ENCODE peak calls at places on chromosome 13, in seven cellular contexts. X, R, V, F, S, Y and L are unnamed samples.

GRCh38 chr13:40801255-40802217 is 12.1 kb downstream of the SLC25A15 start:
- DNase-seq in X (no peak), R (no peak), V (no peak), F (no peak), S (no peak), Y (no peak), L (no peak)

GRCh38 chr13:46321494-46322225 is 65.4 kb downstream of the RUBCNL start:
- DNase-seq in X (peak; percentile 64), R (peak; percentile 36), V (peak; percentile 56), F (peak; percentile 72), S (no peak), Y (peak; percentile 80), L (no peak)

GRCh38 chr13:27302643-27303262 is 32.1 kb downstream of the RASL11A start:
- DNase-seq in X (no peak), R (no peak), V (no peak), F (no peak), S (no peak), Y (no peak), L (no peak)

GRCh38 chr13:111879719-111880118 is 187.2 kb upstream of the SOX1 start:
- DNase-seq in X (no peak), R (no peak), V (no peak), F (no peak), S (no peak), Y (no peak), L (no peak)

GRCh38 chr13:101554420-101555125 is 102.1 kb downstream of the ITGBL1 start:
- DNase-seq in X (no peak), R (no peak), V (peak; percentile 18), F (no peak), S (no peak), Y (no peak), L (no peak)

GRCh38 chr13:114045113-114045735 is 71.3 kb upstream of the C13orf46 start:
- DNase-seq in X (no peak), R (no peak), V (peak; percentile 56), F (no peak), S (no peak), Y (no peak), L (no peak)

GRCh38 chr13:53159439-53159838 is 130.8 kb downstream of the OLFM4 start:
- DNase-seq in X (no peak), R (no peak), V (no peak), F (no peak), S (no peak), Y (no peak), L (no peak)

GRCh38 chr13:110306340-110306959 is 507 bp downstream of the COL4A1 start:
- DNase-seq in X (peak; percentile 46), R (no peak), V (peak; percentile 68), F (no peak), S (no peak), Y (no peak), L (no peak)

GRCh38 chr13:75761373-75761772 is 125.2 kb downstream of the LMO7 start:
- DNase-seq in X (no peak), R (no peak), V (peak; percentile 42), F (no peak), S (no peak), Y (peak; percentile 19), L (no peak)

GRCh38 chr13:113864303-113864890 is 521 bp upstream of the GAS6 start:
- DNase-seq in X (no peak), R (peak; percentile 15), V (peak; percentile 39), F (no peak), S (no peak), Y (no peak), L (peak; percentile 50)

GRCh38 chr13:88066847-88067246 is 395.7 kb downstream of the SLITRK5 start:
- DNase-seq in X (no peak), R (no peak), V (no peak), F (no peak), S (no peak), Y (no peak), L (no peak)

GRCh38 chr13:51861728-51862300 is at the start of gene CCDC70:
- DNase-seq in X (no peak), R (no peak), V (no peak), F (no peak), S (no peak), Y (peak; percentile 35), L (no peak)

GRCh38 chr13:35860661-35861060 is 270.5 kb downstream of the DCLK1 start:
- DNase-seq in X (no peak), R (no peak), V (no peak), F (no peak), S (no peak), Y (no peak), L (no peak)

GRCh38 chr13:82713681-82714405 is 1168.4 kb downstream of the SLITRK1 start:
- DNase-seq in X (no peak), R (no peak), V (no peak), F (no peak), S (no peak), Y (no peak), L (no peak)

GRCh38 chr13:109256866-109257760 is 529.3 kb downstream of the IRS2 start:
- DNase-seq in X (no peak), R (peak; percentile 83), V (peak; percentile 95), F (no peak), S (no peak), Y (no peak), L (peak; percentile 81)

GRCh38 chr13:107590556-107590955 is 624.8 kb downstream of the LIG4 start:
- DNase-seq in X (no peak), R (no peak), V (no peak), F (no peak), S (no peak), Y (no peak), L (no peak)

GRCh38 chr13:112968910-112969691 is at the start of gene MCF2L:
- DNase-seq in X (peak; percentile 56), R (no peak), V (peak; percentile 27), F (peak; percentile 48), S (peak; percentile 73), Y (peak; percentile 72), L (peak; percentile 26)

GRCh38 chr13:102564564-102564963 is 32.2 kb upstream of the TPP2 start:
- DNase-seq in X (no peak), R (no peak), V (no peak), F (no peak), S (no peak), Y (no peak), L (no peak)

GRCh38 chr13:50672025-50672424 is 171.5 kb downstream of the DLEU7 start:
- DNase-seq in X (no peak), R (no peak), V (peak; percentile 22), F (no peak), S (no peak), Y (no peak), L (no peak)

GRCh38 chr13:110346661-110347067 is 39.6 kb downstream of the COL4A2 start:
- DNase-seq in X (no peak), R (no peak), V (no peak), F (no peak), S (peak; percentile 83), Y (no peak), L (peak; percentile 93)

GRCh38 chr13:96629331-96629730 is 364.9 kb downstream of the OXGR1 start:
- DNase-seq in X (no peak), R (no peak), V (no peak), F (no peak), S (no peak), Y (no peak), L (no peak)

GRCh38 chr13:80881495-80882482 is 540.9 kb upstream of the SPRY2 start:
- DNase-seq in X (no peak), R (no peak), V (peak; percentile 41), F (peak; percentile 76), S (peak; percentile 50), Y (no peak), L (no peak)

GRCh38 chr13:110264685-110265275 is 42.2 kb downstream of the COL4A1 start:
- DNase-seq in X (no peak), R (no peak), V (no peak), F (no peak), S (no peak), Y (no peak), L (no peak)

GRCh38 chr13:49097374-49097773 is 121.7 kb downstream of the FNDC3A start:
- DNase-seq in X (no peak), R (peak; percentile 48), V (peak; percentile 81), F (no peak), S (no peak), Y (no peak), L (no peak)

GRCh38 chr13:20080377-20081164 is 80.3 kb downstream of the GJA3 start:
- DNase-seq in X (no peak), R (no peak), V (no peak), F (no peak), S (no peak), Y (no peak), L (no peak)

GRCh38 chr13:98274921-98275487 is 97.9 kb upstream of the RNF113B start:
- DNase-seq in X (no peak), R (no peak), V (peak; percentile 56), F (no peak), S (no peak), Y (no peak), L (no peak)

GRCh38 chr13:33868343-33868994 is 50.5 kb downstream of the RFC3 start:
- DNase-seq in X (no peak), R (no peak), V (no peak), F (no peak), S (no peak), Y (no peak), L (no peak)

GRCh38 chr13:107210216-107211010 is 642.5 kb upstream of the ARGLU1 start:
- DNase-seq in X (no peak), R (no peak), V (peak; percentile 67), F (no peak), S (peak; percentile 99), Y (no peak), L (no peak)

GRCh38 chr13:67229438-67230242 is 496 bp downstream of the PCDH9 start:
- DNase-seq in X (no peak), R (no peak), V (peak; percentile 1), F (peak; percentile 55), S (no peak), Y (no peak), L (no peak)

GRCh38 chr13:107650081-107650701 is 565.1 kb downstream of the LIG4 start:
- DNase-seq in X (peak; percentile 76), R (no peak), V (peak; percentile 66), F (peak; percentile 14), S (no peak), Y (peak; percentile 46), L (no peak)

GRCh38 chr13:47396915-47397314 is 500.1 kb upstream of the HTR2A start:
- DNase-seq in X (no peak), R (no peak), V (no peak), F (no peak), S (no peak), Y (no peak), L (no peak)

GRCh38 chr13:113786262-113786841 is 27.3 kb downstream of the TMEM255B start:
- DNase-seq in X (no peak), R (no peak), V (peak; percentile 24), F (no peak), S (no peak), Y (no peak), L (no peak)

GRCh38 chr13:34926513-34926912 is 15.6 kb upstream of the NBEA start:
- DNase-seq in X (peak; percentile 9), R (no peak), V (peak; percentile 33), F (no peak), S (no peak), Y (no peak), L (no peak)

GRCh38 chr13:77118134-77118533 is 91.2 kb upstream of the FBXL3 start:
- DNase-seq in X (no peak), R (no peak), V (no peak), F (no peak), S (no peak), Y (no peak), L (no peak)

GRCh38 chr13:66530686-66531085 is 699.5 kb downstream of the PCDH9 start:
- DNase-seq in X (no peak), R (no peak), V (no peak), F (no peak), S (no peak), Y (no peak), L (no peak)

GRCh38 chr13:101919541-101920306 is 467.2 kb downstream of the ITGBL1 start:
- DNase-seq in X (peak; percentile 88), R (no peak), V (peak; percentile 18), F (no peak), S (peak; percentile 16), Y (no peak), L (no peak)

GRCh38 chr13:107347641-107348369 is 779.9 kb upstream of the ARGLU1 start:
- DNase-seq in X (no peak), R (no peak), V (peak; percentile 73), F (no peak), S (no peak), Y (no peak), L (no peak)

GRCh38 chr13:37701306-37701705 is 102.7 kb upstream of the POSTN start:
- DNase-seq in X (no peak), R (no peak), V (peak; percentile 84), F (no peak), S (no peak), Y (no peak), L (no peak)